ENCODE peak calls at places on chromosomes 4 and X, in five cellular contexts. Q, M, H, F and J are unnamed samples. For H3K9me3, the result is how much of the 10 kb centered on the place peaks cover.

GRCh38 chrX:124504106-124504983 is 158.0 kb downstream of the SH2D1A start:
- DNase-seq in F (no peak), H (no peak), Q (no peak), M (no peak), J (no peak)

GRCh38 chrX:102659790-102660757 is 8.8 kb downstream of the GPRASP1 start:
- DNase-seq in M (peak), Q (peak), F (no peak), H (peak), J (peak)

GRCh38 chrX:100685284-100685996 is 41.4 kb downstream of the SRPX2 start:
- DNase-seq in Q (no peak), H (peak), F (no peak), M (peak), J (peak)

GRCh38 chrX:11135483-11136185 is 24.5 kb downstream of the HCCS start:
- DNase-seq in M (no peak), Q (no peak), H (no peak), F (no peak), J (no peak)

GRCh38 chr4:141215030-141215429 is 5.7 kb upstream of the ZNF330 start:
- DNase-seq in H (no peak), M (no peak), F (no peak), Q (no peak), J (no peak)

GRCh38 chr4:107935246-107935645 is 3.9 kb downstream of the CYP2U1 start:
- DNase-seq in Q (no peak), H (no peak), M (no peak), F (no peak), J (no peak)

GRCh38 chrX:42869011-42869410 is 91.0 kb upstream of the PPP1R2C start:
- DNase-seq in H (no peak), Q (no peak), F (no peak), M (no peak), J (no peak)

GRCh38 chr4:155705664-155706063 is 39.0 kb downstream of the GUCY1A1 start:
- DNase-seq in Q (no peak), M (no peak), F (no peak), H (no peak), J (no peak)

GRCh38 chr4:165384608-165385007 is 5.8 kb downstream of the CPE start:
- DNase-seq in F (no peak), M (no peak), H (no peak), Q (no peak), J (no peak)

GRCh38 chrX:97030463-97030862 is 146.8 kb downstream of the RPA4 start:
- DNase-seq in M (no peak), F (no peak), Q (no peak), H (no peak), J (no peak)

GRCh38 chr4:9999956-10000551 is 21.2 kb downstream of the SLC2A9 start:
- DNase-seq in H (no peak), M (no peak), Q (no peak), F (no peak), J (no peak)

GRCh38 chr4:74230902-74231499 is 73.1 kb downstream of the MTHFD2L start:
- DNase-seq in F (no peak), M (no peak), H (peak), Q (no peak), J (no peak)

GRCh38 chrX:6026980-6027379 is 201.7 kb downstream of the NLGN4X start:
- DNase-seq in Q (no peak), H (no peak), F (no peak), M (no peak), J (no peak)

GRCh38 chrX:48045410-48046311 is 25.8 kb downstream of the ZNF630 start:
- DNase-seq in H (no peak), M (no peak), F (no peak), Q (peak), J (no peak)

GRCh38 chr4:154349829-154350228 is 141.8 kb downstream of the DCHS2 start:
- DNase-seq in M (no peak), F (no peak), H (peak), Q (no peak), J (no peak)

GRCh38 chr4:41141910-41142309 is 72.4 kb downstream of the APBB2 start:
- DNase-seq in F (no peak), Q (no peak), H (no peak), M (no peak), J (no peak)

GRCh38 chr4:170157670-170158069 is 67.9 kb upstream of the AADAT start:
- DNase-seq in M (no peak), H (no peak), F (no peak), Q (no peak), J (no peak)

GRCh38 chr4:17030543-17030942 is 132.1 kb upstream of the LDB2 start:
- DNase-seq in H (peak), Q (no peak), F (no peak), M (no peak), J (no peak)

GRCh38 chrX:150062292-150063137 is 124.2 kb upstream of the EOLA2 start:
- DNase-seq in M (no peak), F (no peak), H (no peak), Q (peak), J (no peak)

GRCh38 chr4:186900980-186901379 is 177.3 kb upstream of the FAT1 start:
- DNase-seq in F (no peak), Q (no peak), M (no peak), H (no peak), J (no peak)

GRCh38 chrX:72100824-72101351 is 30.8 kb downstream of the RTL5 start:
- DNase-seq in F (no peak), H (no peak), M (peak), Q (no peak), J (no peak)

GRCh38 chr4:6957148-6957520 is 47.5 kb downstream of the TBC1D14 start:
- DNase-seq in H (no peak), F (no peak), M (no peak), Q (no peak), J (no peak)

GRCh38 chr4:99853993-99854392 is 37.4 kb downstream of the DAPP1 start:
- DNase-seq in F (no peak), H (no peak), M (no peak), Q (no peak), J (no peak)

GRCh38 chr4:159787901-159788300 is 685.0 kb downstream of the RAPGEF2 start:
- DNase-seq in F (no peak), Q (no peak), M (no peak), H (no peak), J (no peak)

GRCh38 chr4:176451441-176451840 is 131.7 kb downstream of the SPCS3 start:
- DNase-seq in F (no peak), H (no peak), Q (no peak), M (no peak), J (no peak)

GRCh38 chrX:142998447-142999208 is 27.1 kb upstream of the SPANXN4 start:
- DNase-seq in Q (no peak), F (no peak), H (no peak), M (no peak), J (no peak)
- H3K9me3 ChIP-seq in Q (under half), F (under half), H (under half), M (under half), J (under half)

GRCh38 chrX:40298569-40298968 is 200.8 kb upstream of the BCOR start:
- DNase-seq in Q (no peak), M (no peak), H (no peak), F (no peak), J (no peak)

GRCh38 chrX:40299502-40300118 is 201.9 kb upstream of the BCOR start:
- DNase-seq in H (no peak), M (no peak), F (no peak), Q (no peak), J (no peak)

GRCh38 chrX:40297949-40298539 is 200.3 kb upstream of the BCOR start:
- DNase-seq in H (no peak), Q (no peak), F (no peak), M (no peak), J (no peak)

GRCh38 chrX:40300286-40300890 is 202.6 kb upstream of the BCOR start:
- DNase-seq in M (no peak), Q (no peak), F (no peak), H (no peak), J (no peak)

GRCh38 chrX:40299028-40299479 is 201.3 kb upstream of the BCOR start:
- DNase-seq in Q (no peak), F (no peak), H (no peak), M (no peak), J (no peak)
- TF ChIP-seq CTCF in Q (peak), F (no peak), H (no peak), M (no peak), J (no peak)

GRCh38 chr4:148162554-148162953 is 279.7 kb downstream of the NR3C2 start:
- DNase-seq in H (no peak), M (no peak), F (no peak), Q (no peak), J (no peak)
- H3K9me3 ChIP-seq in H (under half), M (under half), F (under half), Q (under half), J (under half)

GRCh38 chrX:66408507-66408906 is 230.4 kb downstream of the EDA2R start:
- DNase-seq in F (no peak), M (no peak), Q (no peak), H (no peak), J (no peak)
- TF ChIP-seq CTCF in F (no peak), M (peak), Q (no peak), H (no peak), J (no peak)

DNA sequence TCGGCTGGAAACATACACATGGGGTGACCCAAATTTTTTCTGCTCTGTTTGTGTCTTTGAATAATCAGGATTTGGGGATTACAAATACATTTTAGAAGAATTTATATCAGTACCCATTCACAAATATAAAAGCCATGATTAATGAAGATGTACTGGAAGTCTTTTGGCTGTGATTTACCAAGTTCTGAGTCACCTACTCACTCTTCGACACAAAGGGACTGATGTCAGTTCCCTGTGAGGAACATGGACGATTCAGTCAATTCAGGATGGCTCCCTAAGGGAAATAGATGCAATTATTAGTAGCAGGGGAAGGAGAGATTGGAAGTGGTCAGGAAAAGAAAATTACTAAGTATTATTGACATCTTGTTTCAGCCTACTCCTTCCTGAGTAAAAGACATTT is 550.8 kb upstream of the SLIT2 start:
- DNase-seq in Q (no peak), M (no peak), H (no peak), F (no peak), J (no peak)
- H3K9me3 ChIP-seq in Q (under half), M (under half), H (under half), F (under half), J (under half)

GRCh38 chrX:153884136-153885076 is 1.6 kb downstream of the L1CAM start:
- DNase-seq in H (no peak), Q (no peak), M (no peak), F (no peak), J (no peak)
- TF ChIP-seq CTCF in H (no peak), Q (no peak), M (no peak), F (peak), J (no peak)

DNA sequence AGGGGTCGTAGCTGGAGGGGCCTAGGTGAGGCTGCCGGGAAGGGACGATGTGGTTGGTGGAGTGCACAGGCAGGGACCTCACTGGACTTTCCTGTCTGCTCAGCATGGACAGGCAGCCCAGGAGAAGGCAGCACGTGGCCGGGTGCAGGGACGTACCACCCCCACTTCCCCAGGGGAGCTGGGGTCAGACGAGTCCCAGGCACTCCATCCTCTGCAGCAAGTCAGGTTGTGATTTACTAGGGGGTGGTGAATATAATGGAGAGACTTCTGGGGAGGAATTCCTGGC is 1.5 kb upstream of the CTBP1 start:
- DNase-seq in F (no peak), H (no peak), Q (no peak), M (no peak), J (no peak)
- H3K9me3 ChIP-seq in F (under half), H (half or more), Q (under half), M (under half), J (under half)

GRCh38 chr4:47705326-47705981 is 132.4 kb downstream of the CORIN start:
- DNase-seq in F (no peak), Q (no peak), H (no peak), M (no peak), J (no peak)
- TF ChIP-seq CTCF in F (peak), Q (peak), H (peak), M (no peak), J (no peak)